ENCODE peak calls at places on chromosomes 13 and 19, in nine cellular contexts. M is mesendoderm; B is CD8-positive, alpha-beta T cell; E is CD4-positive, alpha-beta T cell; X is thoracic aorta; U is cardiac muscle cell; W is SK-N-SH; N is IMR-90; J is esophagus squamous epithelium. C is an unnamed sample.

GRCh38 chr13:36549771-36550170 is 117.5 kb downstream of the CCNA1 start:
- DNase-seq in E (no peak), J (no peak), B (no peak), X (no peak), M (no peak), W (peak; percentile 1), U (peak; percentile 27), N (no peak), C (peak; percentile 67)

GRCh38 chr19:49427855-49428546 is 2.8 kb downstream of the GFY start:
- DNase-seq in E (no peak), X (no peak), B (no peak), J (no peak), U (no peak), N (no peak), W (peak; percentile 70), M (peak; percentile 60), C (peak; percentile 78)

GRCh38 chr19:38142176-38143035 is 81.6 kb downstream of the DPF1 start:
- DNase-seq in W (peak; percentile 87), U (peak; percentile 66), M (peak; percentile 86), B (peak; percentile 51), N (peak; percentile 28), E (peak; percentile 16), X (no peak), J (no peak), C (peak; percentile 78)

GRCh38 chr19:948842-949496 is 23.1 kb downstream of the ARID3A start:
- DNase-seq in X (no peak), E (no peak), J (no peak), B (no peak), W (no peak), U (no peak), N (no peak), M (no peak), C (no peak)

GRCh38 chr19:29324717-29325116 is 111.8 kb upstream of the UQCRFS1 start:
- DNase-seq in U (no peak), J (no peak), X (no peak), W (no peak), N (no peak), M (no peak), E (no peak), B (no peak), C (peak; percentile 22)

GRCh38 chr19:2719910-2720776 is 1.0 kb downstream of the DIRAS1 start:
- DNase-seq in U (peak; percentile 17), J (no peak), X (no peak), B (no peak), W (peak; percentile 84), N (peak; percentile 40), M (peak; percentile 70), E (no peak), C (no peak)

GRCh38 chr19:609001-609340 is 19.3 kb downstream of the HCN2 start:
- DNase-seq in E (no peak), N (no peak), M (no peak), B (no peak), J (no peak), U (no peak), W (peak; percentile 89), X (no peak), C (no peak)

GRCh38 chr13:50322006-50322405 is 306.8 kb downstream of the KCNRG start:
- DNase-seq in B (no peak), X (no peak), W (no peak), M (no peak), E (no peak), J (no peak), U (no peak), N (no peak), C (no peak)

GRCh38 chr13:53201454-53202225 is 173.0 kb downstream of the OLFM4 start:
- DNase-seq in X (no peak), J (no peak), E (no peak), B (no peak), M (peak; percentile 53), U (peak; percentile 7), W (peak; percentile 90), N (no peak), C (no peak)

GRCh38 chr13:23915308-23915707 is 18.0 kb upstream of the C1QTNF9B start:
- DNase-seq in E (no peak), M (peak; percentile 42), U (no peak), N (no peak), B (no peak), J (no peak), W (no peak), X (no peak), C (no peak)

GRCh38 chr19:53624776-53625540 is 6.8 kb upstream of the DPRX start:
- DNase-seq in X (no peak), B (no peak), N (no peak), U (no peak), M (peak; percentile 47), J (no peak), E (no peak), W (no peak), C (no peak)
- H3K27ac ChIP-seq in X (no peak overlapping the region), B (no peak overlapping the region), N (no peak overlapping the region), U (no peak overlapping the region), M (no peak overlapping the region), J (no peak overlapping the region), E (no peak overlapping the region), W (no peak overlapping the region), C (no peak overlapping the region)

GRCh38 chr19:44775676-44776240 is 1.9 kb upstream of the CBLC start:
- DNase-seq in J (no peak), U (no peak), B (no peak), N (no peak), W (no peak), E (no peak), X (no peak), M (no peak), C (no peak)

GRCh38 chr19:44776402-44777096 is 1.1 kb upstream of the CBLC start:
- DNase-seq in E (no peak), B (no peak), M (no peak), J (no peak), X (no peak), U (no peak), N (no peak), W (no peak), C (no peak)

GRCh38 chr19:44782729-44783128 is 5.0 kb downstream of the CBLC start:
- DNase-seq in M (peak; percentile 36), U (no peak), B (no peak), E (no peak), J (no peak), W (no peak), N (no peak), X (no peak), C (no peak)

GRCh38 chr19:44777715-44778347 is at the start of gene CBLC:
- DNase-seq in E (no peak), W (peak; percentile 49), N (no peak), X (no peak), B (no peak), U (no peak), J (no peak), M (peak; percentile 96), C (no peak)

GRCh38 chr19:44779150-44779549 is 1.5 kb downstream of the CBLC start:
- DNase-seq in E (no peak), B (no peak), U (no peak), N (no peak), W (no peak), M (no peak), X (no peak), J (no peak), C (no peak)
- H3K27ac ChIP-seq in E (no peak overlapping the region), B (no peak overlapping the region), U (no peak overlapping the region), N (no peak overlapping the region), W (no peak overlapping the region), M (no peak overlapping the region), X (no peak overlapping the region), J (no peak overlapping the region), C (no peak overlapping the region)

GRCh38 chr13:111280666-111281577 is 39.5 kb upstream of the TEX29 start:
- DNase-seq in W (no peak), X (no peak), U (peak; percentile 81), N (peak; percentile 86), J (no peak), E (no peak), B (no peak), M (no peak), C (no peak)
- H3K27ac ChIP-seq in W (peak overlapping the region; percentile 23), X (peak overlapping the region; percentile 88), U (peak overlapping the region; percentile 66), N (peak overlapping the region; percentile 61), J (peak overlapping the region; percentile 59), E (no peak overlapping the region), B (no peak overlapping the region), M (no peak overlapping the region), C (no peak overlapping the region)

GRCh38 chr19:18895038-18895827 is 725 bp downstream of the CERS1 start:
- DNase-seq in X (no peak), J (no peak), M (peak; percentile 81), W (peak; percentile 95), U (peak; percentile 24), E (no peak), N (no peak), B (no peak), C (no peak)
- H3K27ac ChIP-seq in X (no peak overlapping the region), J (no peak overlapping the region), M (no peak overlapping the region), W (no peak overlapping the region), U (no peak overlapping the region), E (no peak overlapping the region), N (no peak overlapping the region), B (no peak overlapping the region), C (no peak overlapping the region)

GRCh38 chr13:32984857-32985626 is 31.2 kb upstream of the KL start:
- DNase-seq in B (no peak), U (no peak), E (no peak), N (peak; percentile 58), J (no peak), M (no peak), W (no peak), X (no peak), C (no peak)

GRCh38 chr13:32987462-32987861 is 28.8 kb upstream of the KL start:
- DNase-seq in U (no peak), X (no peak), E (no peak), B (no peak), W (no peak), J (no peak), N (no peak), M (no peak), C (no peak)

GRCh38 chr13:32989331-32989730 is 26.9 kb upstream of the KL start:
- DNase-seq in W (no peak), J (no peak), B (no peak), X (no peak), U (no peak), E (no peak), N (no peak), M (no peak), C (no peak)

GRCh38 chr13:32986552-32986951 is 29.7 kb upstream of the KL start:
- DNase-seq in M (peak; percentile 8), W (no peak), X (no peak), J (no peak), B (no peak), U (no peak), N (no peak), E (no peak), C (no peak)

GRCh38 chr13:32988588-32989256 is 27.5 kb upstream of the KL start:
- DNase-seq in N (no peak), M (no peak), J (no peak), X (no peak), B (no peak), E (no peak), U (peak; percentile 8), W (no peak), C (peak; percentile 44)
- H3K27ac ChIP-seq in N (no peak overlapping the region), M (no peak overlapping the region), J (no peak overlapping the region), X (no peak overlapping the region), B (no peak overlapping the region), E (no peak overlapping the region), U (no peak overlapping the region), W (no peak overlapping the region), C (no peak overlapping the region)